ENCODE peak calls at places on chromosomes 4 and X, in seven cellular contexts. S, P, X, Z, L, Y and K are unnamed samples.
A peak's percentile ranks its signal among the peaks of the same experiment; 100 is the strongest.

GRCh38 chr4:71268156-71268555 is 70.7 kb upstream of the SLC4A4 start:
- DNase-seq in L (no peak), P (no peak), X (peak; percentile 45), S (no peak), Z (no peak), Y (no peak), K (no peak)

GRCh38 chr4:7651461-7651921 is 216.8 kb upstream of the PSAPL1 start:
- DNase-seq in Z (no peak), X (no peak), Y (peak; percentile 39), L (no peak), P (no peak), S (no peak), K (peak; percentile 10)

GRCh38 chrX:32116047-32116446 is 1044.2 kb upstream of the FTHL17 start:
- DNase-seq in Y (no peak), S (no peak), L (no peak), X (no peak), Z (no peak), P (no peak), K (no peak)

GRCh38 chr4:47538516-47538915 is 53.4 kb downstream of the ATP10D start:
- DNase-seq in P (no peak), L (no peak), Y (no peak), Z (no peak), X (peak; percentile 43), S (peak; percentile 33), K (peak; percentile 29)

GRCh38 chr4:6228158-6229067 is 28.1 kb upstream of the JAKMIP1 start:
- DNase-seq in P (no peak), Y (no peak), L (no peak), Z (no peak), S (no peak), X (no peak), K (no peak)

GRCh38 chrX:98065151-98065550 is 1181.4 kb downstream of the RPA4 start:
- DNase-seq in Y (no peak), L (no peak), X (no peak), P (no peak), Z (no peak), S (no peak), K (no peak)

GRCh38 chrX:39527045-39527444 is 570.7 kb downstream of the BCOR start:
- DNase-seq in S (peak; percentile 61), P (no peak), Y (no peak), L (no peak), X (peak; percentile 69), Z (no peak), K (peak; percentile 24)

GRCh38 chr4:147496500-147496899 is 15.6 kb downstream of the EDNRA start:
- DNase-seq in P (no peak), S (peak; percentile 24), Y (no peak), Z (no peak), L (no peak), X (no peak), K (no peak)

GRCh38 chrX:14997271-14997670 is 124.0 kb downstream of the MOSPD2 start:
- DNase-seq in S (no peak), X (no peak), Z (no peak), Y (no peak), P (no peak), L (no peak), K (no peak)

GRCh38 chrX:13430136-13430827 is 110.4 kb upstream of the ATXN3L start:
- DNase-seq in S (peak; percentile 39), P (no peak), L (no peak), X (no peak), Y (no peak), Z (no peak), K (peak; percentile 25)

GRCh38 chrX:44462851-44463250 is 79.8 kb downstream of the FUNDC1 start:
- DNase-seq in L (no peak), P (no peak), X (peak; percentile 19), S (peak; percentile 2), Z (no peak), Y (no peak), K (peak; percentile 31)

GRCh38 chrX:98405376-98405775 is 1521.7 kb downstream of the RPA4 start:
- DNase-seq in Z (no peak), P (no peak), L (no peak), S (no peak), Y (no peak), X (no peak), K (no peak)

GRCh38 chr4:26484032-26484515 is 6.2 kb downstream of the CCKAR start:
- DNase-seq in Y (no peak), P (no peak), L (no peak), Z (no peak), S (no peak), X (peak; percentile 66), K (peak; percentile 16)

GRCh38 chr4:2937146-2937857 is 25.9 kb downstream of the NOP14 start:
- DNase-seq in S (peak; percentile 65), X (no peak), Z (no peak), P (no peak), L (peak; percentile 68), Y (no peak), K (peak; percentile 5)

GRCh38 chrX:14027031-14027430 is 2.7 kb downstream of the GEMIN8 start:
- DNase-seq in P (no peak), S (peak; percentile 53), X (no peak), Z (no peak), Y (peak; percentile 45), L (no peak), K (peak; percentile 42)

GRCh38 chr4:189124149-189124758 is 816.4 kb upstream of the FRG1 start:
- DNase-seq in X (peak; percentile 25), Z (no peak), S (peak; percentile 70), P (no peak), Y (no peak), L (peak; percentile 22), K (peak; percentile 79)

GRCh38 chrX:1124531-1124930 is 87.9 kb downstream of the CRLF2 start:
- DNase-seq in Y (no peak), X (no peak), L (no peak), P (no peak), S (no peak), Z (no peak), K (no peak)

DNA sequence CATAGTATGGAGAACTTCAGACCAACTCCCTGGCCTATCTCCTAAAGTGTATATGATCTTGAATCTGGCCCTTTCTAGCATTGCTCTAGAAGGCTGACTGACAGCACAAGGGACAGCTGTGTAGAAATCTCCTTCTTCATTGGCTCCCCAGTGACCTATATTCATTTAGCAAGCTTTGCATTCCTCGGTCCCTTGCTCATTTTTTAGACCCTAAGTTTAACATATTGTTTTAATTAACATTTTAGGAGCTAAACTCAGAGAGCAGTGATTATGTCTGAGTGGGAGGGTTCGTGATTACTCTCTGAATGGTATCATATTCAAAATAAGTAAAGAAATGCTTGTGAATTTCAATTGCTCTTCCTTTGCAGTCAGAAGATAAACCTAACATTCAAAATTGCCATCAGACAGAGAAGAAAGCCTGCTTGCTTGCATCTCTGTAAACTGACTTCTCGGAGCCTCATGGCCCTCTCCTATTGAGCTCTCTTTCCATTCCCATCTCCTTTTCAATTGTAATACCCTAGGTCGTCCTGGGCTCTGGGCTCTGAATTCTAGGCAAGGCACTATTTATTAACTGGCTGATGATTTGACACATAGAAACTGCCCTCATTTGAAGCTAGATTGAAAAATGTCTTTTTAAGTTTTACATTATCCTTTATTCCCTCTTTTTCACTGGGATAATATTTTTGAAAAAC is 120.3 kb upstream of the PRKG2 start:
- DNase-seq in S (no peak), P (no peak), X (peak; percentile 83), Y (no peak), Z (no peak), L (no peak), K (peak; percentile 83)
- H3K4me3 ChIP-seq in S (no peak overlapping the region), P (no peak overlapping the region), X (no peak overlapping the region), Y (no peak overlapping the region), Z (no peak overlapping the region), L (no peak overlapping the region), K (no peak overlapping the region)

GRCh38 chrX:153967536-153968214 is 3.9 kb downstream of the HCFC1 start:
- DNase-seq in L (no peak), X (no peak), S (no peak), P (peak; percentile 38), Y (no peak), Z (no peak), K (no peak)
- H3K4me3 ChIP-seq in L (no peak overlapping the region), X (no peak overlapping the region), S (no peak overlapping the region), P (peak overlapping the region; percentile 93), Y (no peak overlapping the region), Z (peak overlapping the region; percentile 97), K (peak overlapping the region; percentile 92)

GRCh38 chr4:4853371-4853823 is 6.1 kb upstream of the MSX1 start:
- DNase-seq in Z (no peak), X (no peak), Y (no peak), S (no peak), L (no peak), P (no peak), K (no peak)

GRCh38 chr4:4853921-4854648 is 5.4 kb upstream of the MSX1 start:
- DNase-seq in P (no peak), X (no peak), Z (no peak), S (no peak), L (no peak), Y (no peak), K (no peak)

GRCh38 chr4:4856071-4857000 is 3.1 kb upstream of the MSX1 start:
- DNase-seq in P (no peak), Z (no peak), X (no peak), Y (no peak), L (no peak), S (no peak), K (peak; percentile 33)

GRCh38 chr4:4855293-4856070 is 4.0 kb upstream of the MSX1 start:
- DNase-seq in Y (no peak), Z (no peak), L (no peak), S (no peak), P (no peak), X (no peak), K (no peak)

DNA sequence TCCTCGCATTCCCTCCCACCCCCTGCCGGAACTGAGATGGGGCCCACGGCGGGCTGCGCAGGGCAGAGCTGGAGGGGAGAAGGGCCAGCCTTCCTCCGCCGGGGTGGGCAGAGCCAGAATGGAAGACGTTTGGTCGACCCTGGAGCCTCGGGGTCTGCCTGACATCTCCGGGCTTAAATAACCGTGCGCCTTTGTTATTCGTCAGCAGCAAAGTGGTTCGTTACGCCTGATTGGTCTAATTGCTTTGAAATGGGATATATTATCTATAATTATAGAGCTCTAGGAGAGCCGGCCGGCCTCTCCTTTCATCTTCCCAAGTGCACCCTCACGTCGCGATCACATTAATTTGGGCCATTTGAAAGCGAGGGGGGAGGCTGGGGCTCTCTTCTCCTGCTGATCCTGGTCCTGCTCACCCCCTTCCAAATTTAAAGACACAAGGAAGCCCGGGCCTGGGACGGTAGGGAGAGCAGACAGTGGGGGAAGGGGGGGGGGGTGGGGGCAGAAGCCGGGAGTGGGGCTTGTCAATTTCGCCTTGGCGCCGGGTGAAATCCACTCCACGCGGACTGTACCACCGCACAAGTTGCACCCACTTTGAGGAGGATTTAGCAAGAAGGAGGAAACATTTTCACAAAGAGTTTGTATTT is 4.7 kb upstream of the MSX1 start:
- DNase-seq in X (no peak), P (no peak), L (no peak), Y (no peak), Z (no peak), S (no peak), K (no peak)
- H3K4me3 ChIP-seq in X (no peak overlapping the region), P (no peak overlapping the region), L (no peak overlapping the region), Y (no peak overlapping the region), Z (no peak overlapping the region), S (no peak overlapping the region), K (no peak overlapping the region)

GRCh38 chrX:140434347-140434746 is 70.5 kb downstream of the SOX3 start:
- DNase-seq in S (no peak), P (no peak), L (no peak), Y (no peak), Z (no peak), X (no peak), K (no peak)

GRCh38 chrX:140433582-140433981 is 71.3 kb downstream of the SOX3 start:
- DNase-seq in Y (no peak), L (no peak), X (peak; percentile 19), S (no peak), Z (no peak), P (no peak), K (no peak)

GRCh38 chrX:140440891-140441290 is 64.0 kb downstream of the SOX3 start:
- DNase-seq in Y (no peak), P (no peak), Z (no peak), L (no peak), S (no peak), X (peak; percentile 26), K (no peak)

GRCh38 chrX:140439455-140439854 is 65.4 kb downstream of the SOX3 start:
- DNase-seq in X (no peak), Y (no peak), L (no peak), P (no peak), Z (no peak), S (no peak), K (no peak)
- H3K4me3 ChIP-seq in X (no peak overlapping the region), Y (no peak overlapping the region), L (no peak overlapping the region), P (no peak overlapping the region), Z (no peak overlapping the region), S (no peak overlapping the region), K (no peak overlapping the region)